ENCODE peak calls at places on chromosomes 13 and 19, in six cellular contexts. One of them, this sample, is unnamed.

GRCh38 chr13:43307221-43307920 is 284.0 kb downstream of the DNAJC15 start:
- DNase-seq in CD4-positive, CD25-positive, alpha-beta regulatory T cell: no peak
- DNase-seq in thoracic aorta: no peak
- DNase-seq in colonic mucosa: no peak
- DNase-seq in mucosa of descending colon: no peak
- DNase-seq in mesenchymal stem cell: no peak
- DNase-seq in this sample: no peak

GRCh38 chr13:33180009-33180804 is 105.3 kb downstream of the STARD13 start:
- DNase-seq in CD4-positive, CD25-positive, alpha-beta regulatory T cell: no peak
- DNase-seq in thoracic aorta: no peak
- DNase-seq in colonic mucosa: no peak
- DNase-seq in mucosa of descending colon: no peak
- DNase-seq in mesenchymal stem cell: no peak
- DNase-seq in this sample: no peak

GRCh38 chr13:113216165-113217056 is 7.0 kb downstream of the CUL4A start:
- DNase-seq in CD4-positive, CD25-positive, alpha-beta regulatory T cell: no peak
- DNase-seq in thoracic aorta: no peak
- DNase-seq in colonic mucosa: peak; percentile 40
- DNase-seq in mucosa of descending colon: no peak
- DNase-seq in mesenchymal stem cell: peak; percentile 55
- DNase-seq in this sample: no peak

GRCh38 chr13:64453831-64454230 is 2776.3 kb downstream of the PCDH9 start:
- DNase-seq in CD4-positive, CD25-positive, alpha-beta regulatory T cell: no peak
- DNase-seq in thoracic aorta: no peak
- DNase-seq in colonic mucosa: no peak
- DNase-seq in mucosa of descending colon: no peak
- DNase-seq in mesenchymal stem cell: no peak
- DNase-seq in this sample: no peak

GRCh38 chr19:31332096-31332495 is 17.1 kb downstream of the TSHZ3 start:
- DNase-seq in CD4-positive, CD25-positive, alpha-beta regulatory T cell: no peak
- DNase-seq in thoracic aorta: no peak
- DNase-seq in colonic mucosa: no peak
- DNase-seq in mucosa of descending colon: no peak
- DNase-seq in mesenchymal stem cell: peak; percentile 78
- DNase-seq in this sample: no peak

GRCh38 chr13:84481958-84482357 is 599.7 kb upstream of the SLITRK1 start:
- DNase-seq in CD4-positive, CD25-positive, alpha-beta regulatory T cell: no peak
- DNase-seq in thoracic aorta: no peak
- DNase-seq in colonic mucosa: no peak
- DNase-seq in mucosa of descending colon: no peak
- DNase-seq in mesenchymal stem cell: peak; percentile 15
- DNase-seq in this sample: no peak

GRCh38 chr19:42469311-42470239 is 26.8 kb upstream of the CXCL17 start:
- DNase-seq in CD4-positive, CD25-positive, alpha-beta regulatory T cell: no peak
- DNase-seq in thoracic aorta: no peak
- DNase-seq in colonic mucosa: no peak
- DNase-seq in mucosa of descending colon: no peak
- DNase-seq in mesenchymal stem cell: peak; percentile 36
- DNase-seq in this sample: no peak

GRCh38 chr19:362154-362553 is 17.6 kb upstream of the MIER2 start:
- DNase-seq in CD4-positive, CD25-positive, alpha-beta regulatory T cell: no peak
- DNase-seq in thoracic aorta: no peak
- DNase-seq in colonic mucosa: no peak
- DNase-seq in mucosa of descending colon: no peak
- DNase-seq in mesenchymal stem cell: no peak
- DNase-seq in this sample: no peak

GRCh38 chr13:76812971-76813691 is 73.1 kb downstream of the KCTD12 start:
- DNase-seq in CD4-positive, CD25-positive, alpha-beta regulatory T cell: no peak
- DNase-seq in thoracic aorta: no peak
- DNase-seq in colonic mucosa: no peak
- DNase-seq in mucosa of descending colon: no peak
- DNase-seq in mesenchymal stem cell: no peak
- DNase-seq in this sample: no peak

GRCh38 chr13:89205856-89206255 is 1534.7 kb downstream of the SLITRK5 start:
- DNase-seq in CD4-positive, CD25-positive, alpha-beta regulatory T cell: no peak
- DNase-seq in thoracic aorta: no peak
- DNase-seq in colonic mucosa: no peak
- DNase-seq in mucosa of descending colon: no peak
- DNase-seq in mesenchymal stem cell: no peak
- DNase-seq in this sample: no peak

GRCh38 chr13:59746291-59746962 is 417.3 kb downstream of the DIAPH3 start:
- DNase-seq in CD4-positive, CD25-positive, alpha-beta regulatory T cell: no peak
- DNase-seq in thoracic aorta: no peak
- DNase-seq in colonic mucosa: no peak
- DNase-seq in mucosa of descending colon: no peak
- DNase-seq in mesenchymal stem cell: no peak
- DNase-seq in this sample: no peak

GRCh38 chr19:31351212-31352193 is 2.3 kb upstream of the TSHZ3 start:
- DNase-seq in CD4-positive, CD25-positive, alpha-beta regulatory T cell: no peak
- DNase-seq in thoracic aorta: no peak
- DNase-seq in colonic mucosa: no peak
- DNase-seq in mucosa of descending colon: no peak
- DNase-seq in mesenchymal stem cell: peak; percentile 73
- DNase-seq in this sample: no peak

GRCh38 chr13:51997641-51998330 is 13.5 kb downstream of the ATP7B start:
- DNase-seq in CD4-positive, CD25-positive, alpha-beta regulatory T cell: no peak
- DNase-seq in thoracic aorta: no peak
- DNase-seq in colonic mucosa: no peak
- DNase-seq in mucosa of descending colon: no peak
- DNase-seq in mesenchymal stem cell: no peak
- DNase-seq in this sample: no peak

GRCh38 chr19:38664503-38665211 is 17.2 kb downstream of the ACTN4 start:
- DNase-seq in CD4-positive, CD25-positive, alpha-beta regulatory T cell: no peak
- DNase-seq in thoracic aorta: no peak
- DNase-seq in colonic mucosa: no peak
- DNase-seq in mucosa of descending colon: no peak
- DNase-seq in mesenchymal stem cell: no peak
- DNase-seq in this sample: no peak

GRCh38 chr19:45767410-45767880 is 1.6 kb downstream of the SIX5 start:
- DNase-seq in CD4-positive, CD25-positive, alpha-beta regulatory T cell: no peak
- DNase-seq in thoracic aorta: no peak
- DNase-seq in colonic mucosa: peak; percentile 75
- DNase-seq in mucosa of descending colon: peak; percentile 81
- DNase-seq in mesenchymal stem cell: peak; percentile 92
- DNase-seq in this sample: no peak

GRCh38 chr13:49821216-49821820 is 28.8 kb upstream of the KPNA3 start:
- DNase-seq in CD4-positive, CD25-positive, alpha-beta regulatory T cell: no peak
- DNase-seq in thoracic aorta: no peak
- DNase-seq in colonic mucosa: no peak
- DNase-seq in mucosa of descending colon: no peak
- DNase-seq in mesenchymal stem cell: no peak
- DNase-seq in this sample: no peak

GRCh38 chr13:97535619-97536018 is 101.7 kb downstream of the RAP2A start:
- DNase-seq in CD4-positive, CD25-positive, alpha-beta regulatory T cell: no peak
- DNase-seq in thoracic aorta: no peak
- DNase-seq in colonic mucosa: no peak
- DNase-seq in mucosa of descending colon: no peak
- DNase-seq in mesenchymal stem cell: peak; percentile 40
- DNase-seq in this sample: no peak

GRCh38 chr19:1230585-1231489 is 7.0 kb downstream of the CBARP start:
- DNase-seq in CD4-positive, CD25-positive, alpha-beta regulatory T cell: no peak
- DNase-seq in thoracic aorta: no peak
- DNase-seq in colonic mucosa: no peak
- DNase-seq in mucosa of descending colon: no peak
- DNase-seq in mesenchymal stem cell: no peak
- DNase-seq in this sample: no peak

GRCh38 chr13:75761373-75761772 is 125.2 kb downstream of the LMO7 start:
- DNase-seq in CD4-positive, CD25-positive, alpha-beta regulatory T cell: no peak
- DNase-seq in thoracic aorta: no peak
- DNase-seq in colonic mucosa: no peak
- DNase-seq in mucosa of descending colon: no peak
- DNase-seq in mesenchymal stem cell: no peak
- DNase-seq in this sample: no peak

GRCh38 chr19:7262470-7262869 is 31.7 kb downstream of the INSR start:
- DNase-seq in CD4-positive, CD25-positive, alpha-beta regulatory T cell: no peak
- DNase-seq in thoracic aorta: no peak
- DNase-seq in colonic mucosa: no peak
- DNase-seq in mucosa of descending colon: no peak
- DNase-seq in mesenchymal stem cell: no peak
- DNase-seq in this sample: no peak

GRCh38 chr13:40438999-40439797 is 227.2 kb downstream of the FOXO1 start:
- DNase-seq in CD4-positive, CD25-positive, alpha-beta regulatory T cell: no peak
- DNase-seq in thoracic aorta: no peak
- DNase-seq in colonic mucosa: no peak
- DNase-seq in mucosa of descending colon: no peak
- DNase-seq in mesenchymal stem cell: peak; percentile 61
- DNase-seq in this sample: no peak

GRCh38 chr19:6521718-6522646 is 8.8 kb upstream of the TNFSF9 start:
- DNase-seq in CD4-positive, CD25-positive, alpha-beta regulatory T cell: no peak
- DNase-seq in thoracic aorta: no peak
- DNase-seq in colonic mucosa: no peak
- DNase-seq in mucosa of descending colon: peak; percentile 81
- DNase-seq in mesenchymal stem cell: no peak
- DNase-seq in this sample: peak; percentile 19

GRCh38 chr19:33171916-33172359 is 22.2 kb upstream of the LRP3 start:
- DNase-seq in CD4-positive, CD25-positive, alpha-beta regulatory T cell: no peak
- DNase-seq in thoracic aorta: no peak
- DNase-seq in colonic mucosa: no peak
- DNase-seq in mucosa of descending colon: no peak
- DNase-seq in mesenchymal stem cell: peak; percentile 48
- DNase-seq in this sample: no peak

GRCh38 chr13:45602183-45602582 is 13.4 kb downstream of the ERICH6B start:
- DNase-seq in CD4-positive, CD25-positive, alpha-beta regulatory T cell: no peak
- DNase-seq in thoracic aorta: no peak
- DNase-seq in colonic mucosa: no peak
- DNase-seq in mucosa of descending colon: no peak
- DNase-seq in mesenchymal stem cell: peak; percentile 16
- DNase-seq in this sample: no peak

GRCh38 chr13:113862191-113862765 is 1.6 kb downstream of the GAS6 start:
- DNase-seq in CD4-positive, CD25-positive, alpha-beta regulatory T cell: no peak
- DNase-seq in thoracic aorta: no peak
- DNase-seq in colonic mucosa: peak; percentile 43
- DNase-seq in mucosa of descending colon: no peak
- DNase-seq in mesenchymal stem cell: peak; percentile 73
- DNase-seq in this sample: no peak

GRCh38 chr13:98858206-98858605 is 105.7 kb upstream of the SLC15A1 start:
- DNase-seq in CD4-positive, CD25-positive, alpha-beta regulatory T cell: no peak
- DNase-seq in thoracic aorta: no peak
- DNase-seq in colonic mucosa: no peak
- DNase-seq in mucosa of descending colon: no peak
- DNase-seq in mesenchymal stem cell: no peak
- DNase-seq in this sample: no peak

GRCh38 chr13:21013682-21014038 is 47.7 kb downstream of the LATS2 start:
- DNase-seq in CD4-positive, CD25-positive, alpha-beta regulatory T cell: no peak
- DNase-seq in thoracic aorta: no peak
- DNase-seq in colonic mucosa: no peak
- DNase-seq in mucosa of descending colon: no peak
- DNase-seq in mesenchymal stem cell: no peak
- DNase-seq in this sample: no peak

GRCh38 chr13:113491982-113492381 is 1.5 kb upstream of the DCUN1D2 start:
- DNase-seq in CD4-positive, CD25-positive, alpha-beta regulatory T cell: no peak
- DNase-seq in thoracic aorta: no peak
- DNase-seq in colonic mucosa: no peak
- DNase-seq in mucosa of descending colon: no peak
- DNase-seq in mesenchymal stem cell: no peak
- DNase-seq in this sample: no peak

GRCh38 chr19:1761528-1762242 is 8.4 kb downstream of the ONECUT3 start:
- DNase-seq in CD4-positive, CD25-positive, alpha-beta regulatory T cell: no peak
- DNase-seq in thoracic aorta: no peak
- DNase-seq in colonic mucosa: no peak
- DNase-seq in mucosa of descending colon: no peak
- DNase-seq in mesenchymal stem cell: no peak
- DNase-seq in this sample: no peak

GRCh38 chr13:99269627-99270252 is 11.6 kb upstream of the GPR18 start:
- DNase-seq in CD4-positive, CD25-positive, alpha-beta regulatory T cell: peak; percentile 20
- DNase-seq in thoracic aorta: no peak
- DNase-seq in colonic mucosa: no peak
- DNase-seq in mucosa of descending colon: no peak
- DNase-seq in mesenchymal stem cell: peak; percentile 75
- DNase-seq in this sample: no peak

GRCh38 chr19:51916167-51916566 is 11.1 kb upstream of the ZNF613 start:
- DNase-seq in CD4-positive, CD25-positive, alpha-beta regulatory T cell: no peak
- DNase-seq in thoracic aorta: no peak
- DNase-seq in colonic mucosa: no peak
- DNase-seq in mucosa of descending colon: no peak
- DNase-seq in mesenchymal stem cell: no peak
- DNase-seq in this sample: no peak
- H3K9me3 ChIP-seq in CD4-positive, CD25-positive, alpha-beta regulatory T cell: peaks cover 95% of the 10 kb centered on the region
- H3K9me3 ChIP-seq in thoracic aorta: peaks cover 51% of the 10 kb centered on the region
- H3K9me3 ChIP-seq in colonic mucosa: no peaks in the 10 kb centered on the region
- H3K9me3 ChIP-seq in mucosa of descending colon: peaks cover 97% of the 10 kb centered on the region
- H3K9me3 ChIP-seq in mesenchymal stem cell: peaks cover 96% of the 10 kb centered on the region
- H3K9me3 ChIP-seq in this sample: peaks cover 34% of the 10 kb centered on the region

GRCh38 chr13:25939961-25940687 is 111.7 kb downstream of the SHISA2 start:
- DNase-seq in CD4-positive, CD25-positive, alpha-beta regulatory T cell: no peak
- DNase-seq in thoracic aorta: no peak
- DNase-seq in colonic mucosa: no peak
- DNase-seq in mucosa of descending colon: no peak
- DNase-seq in mesenchymal stem cell: no peak
- DNase-seq in this sample: no peak
- H3K9me3 ChIP-seq in CD4-positive, CD25-positive, alpha-beta regulatory T cell: no peaks in the 10 kb centered on the region
- H3K9me3 ChIP-seq in thoracic aorta: no peaks in the 10 kb centered on the region
- H3K9me3 ChIP-seq in colonic mucosa: no peaks in the 10 kb centered on the region
- H3K9me3 ChIP-seq in mucosa of descending colon: no peaks in the 10 kb centered on the region
- H3K9me3 ChIP-seq in mesenchymal stem cell: no peaks in the 10 kb centered on the region
- H3K9me3 ChIP-seq in this sample: no peaks in the 10 kb centered on the region

DNA sequence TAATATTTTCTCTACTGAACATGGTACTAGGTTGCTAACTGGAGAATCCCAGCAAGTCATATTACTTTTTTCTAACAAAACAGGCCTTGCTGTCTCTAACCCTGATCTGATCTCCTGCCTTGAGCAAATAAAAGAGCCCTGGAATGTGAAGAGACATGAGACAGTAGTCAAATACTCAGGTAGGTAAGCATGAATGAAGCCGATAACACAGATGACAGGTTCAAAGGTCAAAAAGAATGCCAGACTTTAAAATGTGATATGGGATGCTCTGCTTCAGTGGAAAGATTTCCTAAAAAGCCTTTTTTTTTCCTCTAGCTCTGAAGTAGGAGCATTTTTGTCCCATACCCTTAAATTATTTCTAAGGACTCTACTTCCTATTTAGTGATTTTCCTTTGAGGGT is 28.7 kb downstream of the ZNF726 start:
- DNase-seq in CD4-positive, CD25-positive, alpha-beta regulatory T cell: no peak
- DNase-seq in thoracic aorta: no peak
- DNase-seq in colonic mucosa: no peak
- DNase-seq in mucosa of descending colon: no peak
- DNase-seq in mesenchymal stem cell: no peak
- DNase-seq in this sample: no peak
- H3K9me3 ChIP-seq in CD4-positive, CD25-positive, alpha-beta regulatory T cell: peaks cover 40% of the 10 kb centered on the region
- H3K9me3 ChIP-seq in thoracic aorta: no peaks in the 10 kb centered on the region
- H3K9me3 ChIP-seq in colonic mucosa: no peaks in the 10 kb centered on the region
- H3K9me3 ChIP-seq in mucosa of descending colon: peaks cover 34% of the 10 kb centered on the region
- H3K9me3 ChIP-seq in mesenchymal stem cell: peaks cover 55% of the 10 kb centered on the region
- H3K9me3 ChIP-seq in this sample: no peaks in the 10 kb centered on the region

GRCh38 chr19:36456831-36457230 is 32.5 kb downstream of the ZNF566 start:
- DNase-seq in CD4-positive, CD25-positive, alpha-beta regulatory T cell: no peak
- DNase-seq in thoracic aorta: no peak
- DNase-seq in colonic mucosa: no peak
- DNase-seq in mucosa of descending colon: no peak
- DNase-seq in mesenchymal stem cell: no peak
- DNase-seq in this sample: no peak
- H3K9me3 ChIP-seq in CD4-positive, CD25-positive, alpha-beta regulatory T cell: peaks cover 65% of the 10 kb centered on the region
- H3K9me3 ChIP-seq in thoracic aorta: peaks cover 55% of the 10 kb centered on the region
- H3K9me3 ChIP-seq in colonic mucosa: no peaks in the 10 kb centered on the region
- H3K9me3 ChIP-seq in mucosa of descending colon: peaks cover 75% of the 10 kb centered on the region
- H3K9me3 ChIP-seq in mesenchymal stem cell: peaks cover 79% of the 10 kb centered on the region
- H3K9me3 ChIP-seq in this sample: peaks cover 18% of the 10 kb centered on the region

GRCh38 chr19:58252102-58252685 is 23.5 kb downstream of the ZNF544 start:
- DNase-seq in CD4-positive, CD25-positive, alpha-beta regulatory T cell: no peak
- DNase-seq in thoracic aorta: no peak
- DNase-seq in colonic mucosa: no peak
- DNase-seq in mucosa of descending colon: no peak
- DNase-seq in mesenchymal stem cell: peak; percentile 17
- DNase-seq in this sample: no peak
- H3K9me3 ChIP-seq in CD4-positive, CD25-positive, alpha-beta regulatory T cell: peaks cover 99% of the 10 kb centered on the region
- H3K9me3 ChIP-seq in thoracic aorta: peaks cover 100% of the 10 kb centered on the region
- H3K9me3 ChIP-seq in colonic mucosa: peaks cover 25% of the 10 kb centered on the region
- H3K9me3 ChIP-seq in mucosa of descending colon: peaks cover 100% of the 10 kb centered on the region
- H3K9me3 ChIP-seq in mesenchymal stem cell: peaks cover 97% of the 10 kb centered on the region
- H3K9me3 ChIP-seq in this sample: peaks cover 30% of the 10 kb centered on the region